ENCODE peak calls at places on chromosomes 11 and 22, in four cellular contexts. L, N, E and Q are unnamed samples.

GRCh38 chr11:133082453-133082781 is 449.9 kb downstream of the OPCML start:
- DNase-seq in L (no peak), N (no peak), E (no peak), Q (no peak)

GRCh38 chr11:10494636-10495463 is 39.8 kb downstream of the AMPD3 start:
- DNase-seq in L (no peak), N (peak; percentile 70), E (no peak), Q (no peak)

GRCh38 chr11:73359341-73359740 is 16.9 kb upstream of the RELT start:
- DNase-seq in L (no peak), N (peak; percentile 88), E (peak; percentile 22), Q (no peak)

GRCh38 chr11:118845369-118845768 is 38.3 kb upstream of the CXCR5 start:
- DNase-seq in L (no peak), N (no peak), E (peak; percentile 70), Q (no peak)

GRCh38 chr11:103585911-103586310 is 450.5 kb upstream of the DDI1 start:
- DNase-seq in L (no peak), N (no peak), E (no peak), Q (no peak)

GRCh38 chr11:1557904-1558831 is 13.9 kb downstream of the DUSP8 start:
- DNase-seq in L (no peak), N (peak; percentile 90), E (peak; percentile 84), Q (no peak)

GRCh38 chr11:111939836-111940604 is 2.9 kb downstream of the DIXDC1 start:
- DNase-seq in L (no peak), N (no peak), E (peak; percentile 94), Q (peak; percentile 47)

GRCh38 chr11:124798991-124799383 is 1.2 kb downstream of the MSANTD2 start:
- DNase-seq in L (no peak), N (no peak), E (peak; percentile 77), Q (no peak)

GRCh38 chr22:26751217-26751616 is 93.8 kb downstream of the MIAT start:
- DNase-seq in L (no peak), N (no peak), E (no peak), Q (no peak)

GRCh38 chr11:29780756-29781155 is 236.1 kb downstream of the KCNA4 start:
- DNase-seq in L (no peak), N (no peak), E (no peak), Q (no peak)

GRCh38 chr11:13928566-13929251 is 33.8 kb upstream of the SPON1 start:
- DNase-seq in L (no peak), N (no peak), E (peak; percentile 28), Q (peak; percentile 82)

GRCh38 chr22:37684803-37685615 is 1.1 kb upstream of the NOL12 start:
- DNase-seq in L (no peak), N (no peak), E (no peak), Q (no peak)

GRCh38 chr11:17498475-17498874 is 21.8 kb upstream of the ABCC8 start:
- DNase-seq in L (no peak), N (no peak), E (no peak), Q (no peak)

GRCh38 chr11:74693531-74693930 is 37.7 kb downstream of the CHRDL2 start:
- DNase-seq in L (no peak), N (no peak), E (no peak), Q (no peak)

GRCh38 chr11:114562166-114562916 is 2.7 kb upstream of the NXPE1 start:
- DNase-seq in L (no peak), N (no peak), E (peak; percentile 59), Q (no peak)

GRCh38 chr11:94968334-94968958 is 4.9 kb downstream of the CWC15 start:
- DNase-seq in L (no peak), N (no peak), E (peak; percentile 60), Q (no peak)

GRCh38 chr22:42842658-42843370 is 14.3 kb downstream of the ARFGAP3 start:
- DNase-seq in L (no peak), N (no peak), E (peak; percentile 24), Q (no peak)

GRCh38 chr11:94845622-94846021 is 77.5 kb downstream of the AMOTL1 start:
- DNase-seq in L (no peak), N (no peak), E (peak; percentile 89), Q (no peak)

GRCh38 chr22:39996732-39997131 is 2.0 kb downstream of the FAM83F start:
- DNase-seq in L (no peak), N (no peak), E (no peak), Q (no peak)

GRCh38 chr11:67269401-67270255 is 3.4 kb downstream of the GRK2 start:
- DNase-seq in L (peak; percentile 61), N (no peak), E (no peak), Q (no peak)

GRCh38 chr11:75443043-75443442 is 10.0 kb upstream of the KLHL35 start:
- DNase-seq in L (no peak), N (no peak), E (no peak), Q (no peak)

GRCh38 chr11:23644443-23644842 is 784.2 kb upstream of the CCDC179 start:
- DNase-seq in L (no peak), N (no peak), E (no peak), Q (no peak)

GRCh38 chr11:65864758-65865471 is 4.7 kb downstream of the MUS81 start:
- DNase-seq in L (peak; percentile 76), N (no peak), E (no peak), Q (no peak)

GRCh38 chr11:69127091-69127850 is 28.5 kb upstream of the SMIM38 start:
- DNase-seq in L (no peak), N (no peak), E (no peak), Q (no peak)

DNA sequence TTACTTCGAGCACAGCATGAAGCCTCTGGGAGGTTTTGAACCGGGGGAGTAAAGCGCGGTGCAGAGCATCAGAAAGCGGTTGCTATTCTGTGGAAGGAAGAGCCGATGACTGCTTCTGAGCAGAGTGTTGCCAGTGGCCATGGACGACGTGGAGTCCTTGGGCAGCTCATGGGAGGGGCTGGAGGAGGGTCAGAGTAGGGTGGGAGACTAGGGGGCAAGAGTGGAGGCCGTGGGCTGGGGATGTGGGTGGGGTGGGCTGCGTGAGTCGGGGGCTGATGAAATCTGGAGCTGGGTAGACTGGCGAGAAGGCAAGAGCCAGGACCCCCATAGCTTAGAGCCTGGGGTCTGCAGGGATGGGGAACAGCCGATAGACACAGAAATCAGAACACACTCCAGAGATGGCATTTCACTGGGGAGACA is 40.2 kb downstream of the TBC1D22A start:
- DNase-seq in L (no peak), N (no peak), E (no peak), Q (no peak)
- TF ChIP-seq CTCF in L (no peak), N (no peak), E (no peak), Q (no peak)

DNA sequence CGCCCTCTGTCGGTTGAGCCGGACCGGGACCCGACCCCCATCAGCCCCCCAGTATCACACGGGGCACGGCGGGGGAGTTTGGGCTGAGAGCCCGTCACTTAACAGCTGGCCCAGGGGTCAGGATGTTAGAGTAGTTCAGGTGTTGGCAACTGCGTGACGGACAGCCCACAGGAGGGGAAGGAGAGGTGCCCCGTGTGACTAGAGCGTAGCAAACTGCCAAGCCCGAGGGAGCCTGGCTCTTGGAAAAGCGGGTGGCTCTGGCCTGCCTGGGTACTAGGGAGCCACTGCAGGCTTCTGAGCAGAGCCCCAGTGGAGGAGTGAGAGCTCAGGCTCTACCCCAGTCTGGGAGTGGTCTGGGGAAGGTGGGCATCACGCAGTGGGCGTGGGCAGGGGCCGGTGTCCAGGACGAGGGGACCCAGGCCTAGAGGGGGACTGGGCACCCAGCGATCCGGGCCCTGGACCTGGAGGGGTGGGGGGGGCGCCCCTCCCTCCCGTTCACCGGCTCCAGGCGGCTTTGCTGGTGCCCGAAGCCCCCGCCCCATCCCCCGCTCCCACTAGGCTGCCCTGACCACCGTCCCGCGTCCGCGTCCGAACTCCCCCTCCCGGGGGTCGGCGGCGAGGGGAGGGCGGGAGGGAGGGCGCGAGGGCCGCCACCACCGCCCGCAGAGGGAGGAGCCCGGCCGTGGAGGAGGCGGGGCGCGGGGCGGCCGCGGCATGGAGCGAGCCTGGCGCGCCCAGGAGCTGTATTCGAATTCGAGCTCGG is 24.4 kb downstream of the SHANK3 start:
- DNase-seq in L (peak; percentile 74), N (no peak), E (no peak), Q (no peak)
- TF ChIP-seq CTCF in L (peak; percentile 81), N (no peak), E (peak; percentile 52), Q (peak; percentile 22)

GRCh38 chr11:93361435-93361834 is 30.9 kb downstream of the DEUP1 start:
- DNase-seq in L (no peak), N (no peak), E (no peak), Q (no peak)
- TF ChIP-seq CTCF in L (peak; percentile 31), N (no peak), E (no peak), Q (no peak)

GRCh38 chr22:17205432-17205831 is 13.8 kb downstream of the ADA2 start:
- DNase-seq in L (no peak), N (no peak), E (no peak), Q (no peak)
- TF ChIP-seq CTCF in L (peak; percentile 22), N (no peak), E (no peak), Q (no peak)

GRCh38 chr22:20153945-20154344 is 3.1 kb upstream of the CCDC188 start:
- DNase-seq in L (no peak), N (no peak), E (peak; percentile 20), Q (no peak)
- TF ChIP-seq CTCF in L (peak; percentile 7), N (no peak), E (no peak), Q (no peak)